ENCODE peak calls at places on chromosome 13, in five cellular contexts. One of them, this sample, is unnamed. For H3K4me1, the result is how much of the 10 kb centered on the place peaks cover.

GRCh38 chr13:21657538-21657937 is 13.3 kb upstream of the FGF9 start:
- DNase-seq in left ventricle myocardium inferior: no peak
- DNase-seq in A549: no peak
- DNase-seq in testis: no peak
- DNase-seq in body of pancreas: no peak
- DNase-seq in this sample: no peak

GRCh38 chr13:27141746-27142145 is 29.9 kb downstream of the USP12 start:
- DNase-seq in left ventricle myocardium inferior: no peak
- DNase-seq in A549: no peak
- DNase-seq in testis: no peak
- DNase-seq in body of pancreas: no peak
- DNase-seq in this sample: no peak

GRCh38 chr13:33310245-33311038 is 24.9 kb upstream of the STARD13 start:
- DNase-seq in left ventricle myocardium inferior: no peak
- DNase-seq in A549: no peak
- DNase-seq in testis: no peak
- DNase-seq in body of pancreas: no peak
- DNase-seq in this sample: no peak

GRCh38 chr13:94178625-94179244 is 300.7 kb downstream of the DCT start:
- DNase-seq in left ventricle myocardium inferior: no peak
- DNase-seq in A549: no peak
- DNase-seq in testis: no peak
- DNase-seq in body of pancreas: no peak
- DNase-seq in this sample: no peak

GRCh38 chr13:75771818-75772217 is 135.7 kb downstream of the LMO7 start:
- DNase-seq in left ventricle myocardium inferior: no peak
- DNase-seq in A549: peak
- DNase-seq in testis: no peak
- DNase-seq in body of pancreas: no peak
- DNase-seq in this sample: peak

GRCh38 chr13:92671821-92672220 is 554.8 kb upstream of the GPC6 start:
- DNase-seq in left ventricle myocardium inferior: no peak
- DNase-seq in A549: no peak
- DNase-seq in testis: no peak
- DNase-seq in body of pancreas: no peak
- DNase-seq in this sample: no peak

GRCh38 chr13:37627428-37627827 is 28.9 kb upstream of the POSTN start:
- DNase-seq in left ventricle myocardium inferior: no peak
- DNase-seq in A549: no peak
- DNase-seq in testis: no peak
- DNase-seq in body of pancreas: no peak
- DNase-seq in this sample: no peak

GRCh38 chr13:46179576-46180368 is 2.2 kb downstream of the LCP1 start:
- DNase-seq in left ventricle myocardium inferior: peak
- DNase-seq in A549: no peak
- DNase-seq in testis: peak
- DNase-seq in body of pancreas: no peak
- DNase-seq in this sample: no peak

GRCh38 chr13:27965343-27965739 is 3.8 kb downstream of the CDX2 start:
- DNase-seq in left ventricle myocardium inferior: no peak
- DNase-seq in A549: no peak
- DNase-seq in testis: no peak
- DNase-seq in body of pancreas: no peak
- DNase-seq in this sample: no peak

GRCh38 chr13:112055032-112055416 is 11.9 kb upstream of the SOX1 start:
- DNase-seq in left ventricle myocardium inferior: no peak
- DNase-seq in A549: no peak
- DNase-seq in testis: no peak
- DNase-seq in body of pancreas: no peak
- DNase-seq in this sample: no peak

GRCh38 chr13:106533101-106533939 is 2.1 kb downstream of the EFNB2 start:
- DNase-seq in left ventricle myocardium inferior: peak
- DNase-seq in A549: peak
- DNase-seq in testis: peak
- DNase-seq in body of pancreas: peak
- DNase-seq in this sample: peak

GRCh38 chr13:20465218-20465879 is 60.3 kb downstream of the CRYL1 start:
- DNase-seq in left ventricle myocardium inferior: no peak
- DNase-seq in A549: no peak
- DNase-seq in testis: no peak
- DNase-seq in body of pancreas: no peak
- DNase-seq in this sample: no peak

GRCh38 chr13:80305737-80306136 is 35.2 kb downstream of the SPRY2 start:
- DNase-seq in left ventricle myocardium inferior: no peak
- DNase-seq in A549: no peak
- DNase-seq in testis: no peak
- DNase-seq in body of pancreas: no peak
- DNase-seq in this sample: no peak

GRCh38 chr13:109781384-109782065 is 4.9 kb downstream of the IRS2 start:
- DNase-seq in left ventricle myocardium inferior: no peak
- DNase-seq in A549: no peak
- DNase-seq in testis: peak
- DNase-seq in body of pancreas: no peak
- DNase-seq in this sample: peak

GRCh38 chr13:113628291-113629270 is 29.4 kb downstream of the ATP4B start:
- DNase-seq in left ventricle myocardium inferior: peak
- DNase-seq in A549: no peak
- DNase-seq in testis: no peak
- DNase-seq in body of pancreas: no peak
- DNase-seq in this sample: no peak

GRCh38 chr13:30191491-30192100 is 115.8 kb downstream of the KATNAL1 start:
- DNase-seq in left ventricle myocardium inferior: no peak
- DNase-seq in A549: no peak
- DNase-seq in testis: no peak
- DNase-seq in body of pancreas: no peak
- DNase-seq in this sample: peak

GRCh38 chr13:110506859-110507566 is 54.5 kb downstream of the RAB20 start:
- DNase-seq in left ventricle myocardium inferior: peak
- DNase-seq in A549: peak
- DNase-seq in testis: peak
- DNase-seq in body of pancreas: peak
- DNase-seq in this sample: no peak

GRCh38 chr13:34411177-34411576 is 530.9 kb upstream of the NBEA start:
- DNase-seq in left ventricle myocardium inferior: no peak
- DNase-seq in A549: no peak
- DNase-seq in testis: no peak
- DNase-seq in body of pancreas: no peak
- DNase-seq in this sample: no peak

GRCh38 chr13:21232196-21232595 is 55.7 kb downstream of the MRPL57 start:
- DNase-seq in left ventricle myocardium inferior: no peak
- DNase-seq in A549: no peak
- DNase-seq in testis: peak
- DNase-seq in body of pancreas: no peak
- DNase-seq in this sample: peak

GRCh38 chr13:109968876-109969577 is 182.6 kb upstream of the IRS2 start:
- DNase-seq in left ventricle myocardium inferior: peak
- DNase-seq in A549: no peak
- DNase-seq in testis: no peak
- DNase-seq in body of pancreas: no peak
- DNase-seq in this sample: peak

GRCh38 chr13:52085416-52085815 is 43.5 kb downstream of the NEK5 start:
- DNase-seq in left ventricle myocardium inferior: no peak
- DNase-seq in A549: no peak
- DNase-seq in testis: no peak
- DNase-seq in body of pancreas: no peak
- DNase-seq in this sample: no peak

GRCh38 chr13:52405767-52406494 is at the start of gene THSD1:
- DNase-seq in left ventricle myocardium inferior: peak
- DNase-seq in A549: peak
- DNase-seq in testis: no peak
- DNase-seq in body of pancreas: peak
- DNase-seq in this sample: no peak

GRCh38 chr13:105627270-105627669 is 908.2 kb downstream of the EFNB2 start:
- DNase-seq in left ventricle myocardium inferior: no peak
- DNase-seq in A549: no peak
- DNase-seq in testis: no peak
- DNase-seq in body of pancreas: no peak
- DNase-seq in this sample: no peak

GRCh38 chr13:25574437-25575426 is 203.0 kb downstream of the ATP8A2 start:
- DNase-seq in left ventricle myocardium inferior: peak
- DNase-seq in A549: peak
- DNase-seq in testis: peak
- DNase-seq in body of pancreas: peak
- DNase-seq in this sample: peak

GRCh38 chr13:79442706-79443105 is 36.7 kb upstream of the RBM26 start:
- DNase-seq in left ventricle myocardium inferior: no peak
- DNase-seq in A549: no peak
- DNase-seq in testis: no peak
- DNase-seq in body of pancreas: no peak
- DNase-seq in this sample: no peak

GRCh38 chr13:20136781-20137703 is 23.8 kb downstream of the GJA3 start:
- DNase-seq in left ventricle myocardium inferior: no peak
- DNase-seq in A549: peak
- DNase-seq in testis: peak
- DNase-seq in body of pancreas: peak
- DNase-seq in this sample: no peak

GRCh38 chr13:33355470-33355869 is 69.9 kb upstream of the STARD13 start:
- DNase-seq in left ventricle myocardium inferior: no peak
- DNase-seq in A549: no peak
- DNase-seq in testis: no peak
- DNase-seq in body of pancreas: no peak
- DNase-seq in this sample: no peak

GRCh38 chr13:79779761-79780160 is 298.8 kb downstream of the NDFIP2 start:
- DNase-seq in left ventricle myocardium inferior: no peak
- DNase-seq in A549: no peak
- DNase-seq in testis: no peak
- DNase-seq in body of pancreas: no peak
- DNase-seq in this sample: peak

GRCh38 chr13:90768116-90768515 is 579.4 kb upstream of the MIR17HG start:
- DNase-seq in left ventricle myocardium inferior: no peak
- DNase-seq in A549: no peak
- DNase-seq in testis: no peak
- DNase-seq in body of pancreas: no peak
- DNase-seq in this sample: no peak

GRCh38 chr13:89726690-89727435 is 1620.6 kb upstream of the MIR17HG start:
- DNase-seq in left ventricle myocardium inferior: no peak
- DNase-seq in A549: no peak
- DNase-seq in testis: no peak
- DNase-seq in body of pancreas: no peak
- DNase-seq in this sample: peak

GRCh38 chr13:113366031-113366588 is 2.2 kb upstream of the GRTP1 start:
- DNase-seq in left ventricle myocardium inferior: no peak
- DNase-seq in A549: no peak
- DNase-seq in testis: no peak
- DNase-seq in body of pancreas: no peak
- DNase-seq in this sample: no peak

GRCh38 chr13:29422015-29422414 is 173.5 kb downstream of the SLC7A1 start:
- DNase-seq in left ventricle myocardium inferior: no peak
- DNase-seq in A549: no peak
- DNase-seq in testis: no peak
- DNase-seq in body of pancreas: no peak
- DNase-seq in this sample: no peak

GRCh38 chr13:91381371-91381770 is 17.1 kb upstream of the GPC5 start:
- DNase-seq in left ventricle myocardium inferior: no peak
- DNase-seq in A549: no peak
- DNase-seq in testis: peak
- DNase-seq in body of pancreas: no peak
- DNase-seq in this sample: no peak

GRCh38 chr13:24254151-24254810 is 55.1 kb upstream of the C1QTNF9 start:
- DNase-seq in left ventricle myocardium inferior: no peak
- DNase-seq in A549: no peak
- DNase-seq in testis: no peak
- DNase-seq in body of pancreas: no peak
- DNase-seq in this sample: no peak
- H3K4me1 ChIP-seq in left ventricle myocardium inferior: under half
- H3K4me1 ChIP-seq in A549: under half
- H3K4me1 ChIP-seq in testis: under half
- H3K4me1 ChIP-seq in body of pancreas: under half
- H3K4me1 ChIP-seq in this sample: under half

GRCh38 chr13:68050746-68051145 is 820.6 kb upstream of the PCDH9 start:
- DNase-seq in left ventricle myocardium inferior: no peak
- DNase-seq in A549: no peak
- DNase-seq in testis: no peak
- DNase-seq in body of pancreas: no peak
- DNase-seq in this sample: no peak
- H3K4me3 ChIP-seq in left ventricle myocardium inferior: no peak
- H3K4me3 ChIP-seq in A549: no peak
- H3K4me3 ChIP-seq in testis: no peak
- H3K4me3 ChIP-seq in body of pancreas: no peak
- H3K4me3 ChIP-seq in this sample: no peak

DNA sequence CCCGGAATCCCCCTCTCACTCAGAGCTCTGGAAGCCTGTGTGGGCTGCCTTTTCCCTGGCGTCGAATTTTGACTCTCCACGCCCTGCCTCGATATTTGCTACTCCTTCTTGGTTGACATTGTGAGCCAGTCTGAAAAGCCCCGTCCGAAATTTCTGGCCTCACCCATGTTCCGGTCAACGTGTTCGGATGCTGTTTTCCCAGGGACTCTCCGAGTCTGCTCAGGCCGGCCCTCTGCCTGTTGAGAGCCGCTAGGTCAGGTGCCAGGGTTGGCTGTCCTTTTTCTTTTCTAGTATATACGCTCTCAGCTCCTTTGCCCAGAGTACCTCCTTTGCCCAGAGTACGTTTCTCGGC is 6.8 kb upstream of the DGKH start:
- DNase-seq in left ventricle myocardium inferior: peak
- DNase-seq in A549: peak
- DNase-seq in testis: peak
- DNase-seq in body of pancreas: peak
- DNase-seq in this sample: peak
- H3K27ac ChIP-seq in left ventricle myocardium inferior: peak
- H3K27ac ChIP-seq in A549: peak
- H3K27ac ChIP-seq in testis: peak
- H3K27ac ChIP-seq in body of pancreas: no peak
- H3K27ac ChIP-seq in this sample: peak

GRCh38 chr13:36328821-36329220 is 17.4 kb downstream of the SPART start:
- DNase-seq in left ventricle myocardium inferior: no peak
- DNase-seq in A549: no peak
- DNase-seq in testis: no peak
- DNase-seq in body of pancreas: no peak
- DNase-seq in this sample: no peak

GRCh38 chr13:36323951-36324566 is 22.1 kb downstream of the SPART start:
- DNase-seq in left ventricle myocardium inferior: no peak
- DNase-seq in A549: no peak
- DNase-seq in testis: no peak
- DNase-seq in body of pancreas: no peak
- DNase-seq in this sample: peak

GRCh38 chr13:36332986-36333385 is 13.2 kb downstream of the SPART start:
- DNase-seq in left ventricle myocardium inferior: no peak
- DNase-seq in A549: no peak
- DNase-seq in testis: no peak
- DNase-seq in body of pancreas: no peak
- DNase-seq in this sample: no peak

GRCh38 chr13:36325912-36326311 is 20.3 kb downstream of the SPART start:
- DNase-seq in left ventricle myocardium inferior: no peak
- DNase-seq in A549: no peak
- DNase-seq in testis: no peak
- DNase-seq in body of pancreas: no peak
- DNase-seq in this sample: no peak

DNA sequence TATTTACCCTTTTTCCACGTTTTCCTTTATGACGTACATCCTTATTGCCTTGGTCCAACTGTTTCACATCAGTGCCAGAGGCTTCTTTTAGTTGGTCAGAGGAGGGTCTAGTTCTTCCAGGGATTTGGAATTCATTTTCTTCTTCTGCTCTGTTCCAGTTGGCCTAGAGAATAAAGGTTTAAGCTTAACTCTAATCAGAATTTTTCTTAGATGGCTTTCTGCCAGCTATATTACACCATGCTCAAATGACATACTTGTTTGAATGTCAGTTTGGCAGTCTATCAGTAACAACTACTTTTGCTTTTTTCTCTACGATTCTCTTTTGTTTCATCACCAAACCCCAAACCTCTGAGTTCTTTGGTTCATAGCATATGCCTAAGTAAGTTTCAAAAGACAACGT is 16.8 kb downstream of the SPART start:
- DNase-seq in left ventricle myocardium inferior: no peak
- DNase-seq in A549: no peak
- DNase-seq in testis: no peak
- DNase-seq in body of pancreas: no peak
- DNase-seq in this sample: no peak
- H3K4me1 ChIP-seq in left ventricle myocardium inferior: half or more
- H3K4me1 ChIP-seq in A549: under half
- H3K4me1 ChIP-seq in testis: under half
- H3K4me1 ChIP-seq in body of pancreas: under half
- H3K4me1 ChIP-seq in this sample: under half